ENCODE peak calls at places on chromosomes 1 and 21, in seven cellular contexts. One of them, this sample, is unnamed.

GRCh38 chr1:189821838-189822237 is 655.8 kb downstream of the BRINP3 start:
- DNase-seq in aorta: no peak
- DNase-seq in mesendoderm: no peak
- DNase-seq in GM23338: no peak
- DNase-seq in esophagus squamous epithelium: no peak
- DNase-seq in uterus: no peak
- DNase-seq in hepatocyte: no peak
- DNase-seq in this sample: no peak

GRCh38 chr1:209839875-209840491 is 12.2 kb downstream of the UTP25 start:
- DNase-seq in aorta: no peak
- DNase-seq in mesendoderm: peak; percentile 50
- DNase-seq in GM23338: no peak
- DNase-seq in esophagus squamous epithelium: no peak
- DNase-seq in uterus: no peak
- DNase-seq in hepatocyte: peak; percentile 68
- DNase-seq in this sample: peak; percentile 36

GRCh38 chr1:31381394-31382287 is 8.8 kb upstream of the FABP3 start:
- DNase-seq in aorta: no peak
- DNase-seq in mesendoderm: no peak
- DNase-seq in GM23338: no peak
- DNase-seq in esophagus squamous epithelium: no peak
- DNase-seq in uterus: no peak
- DNase-seq in hepatocyte: no peak
- DNase-seq in this sample: no peak

GRCh38 chr1:93692001-93692400 is 10.4 kb upstream of the BCAR3 start:
- DNase-seq in aorta: no peak
- DNase-seq in mesendoderm: no peak
- DNase-seq in GM23338: no peak
- DNase-seq in esophagus squamous epithelium: no peak
- DNase-seq in uterus: no peak
- DNase-seq in hepatocyte: no peak
- DNase-seq in this sample: no peak

GRCh38 chr1:84163123-84164038 is 19.3 kb downstream of the PRKACB start:
- DNase-seq in aorta: no peak
- DNase-seq in mesendoderm: no peak
- DNase-seq in GM23338: no peak
- DNase-seq in esophagus squamous epithelium: no peak
- DNase-seq in uterus: no peak
- DNase-seq in hepatocyte: no peak
- DNase-seq in this sample: no peak

GRCh38 chr1:211703812-211704566 is 28.6 kb upstream of the NEK2 start:
- DNase-seq in aorta: no peak
- DNase-seq in mesendoderm: no peak
- DNase-seq in GM23338: no peak
- DNase-seq in esophagus squamous epithelium: no peak
- DNase-seq in uterus: no peak
- DNase-seq in hepatocyte: no peak
- DNase-seq in this sample: no peak

GRCh38 chr1:209076688-209077087 is 506.8 kb upstream of the CAMK1G start:
- DNase-seq in aorta: no peak
- DNase-seq in mesendoderm: peak; percentile 70
- DNase-seq in GM23338: peak; percentile 74
- DNase-seq in esophagus squamous epithelium: no peak
- DNase-seq in uterus: no peak
- DNase-seq in hepatocyte: no peak
- DNase-seq in this sample: no peak

GRCh38 chr21:36576441-36576840 is 96.5 kb upstream of the CLDN14 start:
- DNase-seq in aorta: no peak
- DNase-seq in mesendoderm: no peak
- DNase-seq in GM23338: no peak
- DNase-seq in esophagus squamous epithelium: no peak
- DNase-seq in uterus: no peak
- DNase-seq in hepatocyte: no peak
- DNase-seq in this sample: no peak

GRCh38 chr1:41149570-41149969 is 92.5 kb downstream of the SCMH1 start:
- DNase-seq in aorta: no peak
- DNase-seq in mesendoderm: no peak
- DNase-seq in GM23338: no peak
- DNase-seq in esophagus squamous epithelium: no peak
- DNase-seq in uterus: no peak
- DNase-seq in hepatocyte: no peak
- DNase-seq in this sample: peak; percentile 64

GRCh38 chr1:6953216-6953615 is 168.0 kb downstream of the CAMTA1 start:
- DNase-seq in aorta: no peak
- DNase-seq in mesendoderm: no peak
- DNase-seq in GM23338: no peak
- DNase-seq in esophagus squamous epithelium: no peak
- DNase-seq in uterus: no peak
- DNase-seq in hepatocyte: no peak
- DNase-seq in this sample: no peak

GRCh38 chr1:177163844-177164379 is 600 bp downstream of the ASTN1 start:
- DNase-seq in aorta: no peak
- DNase-seq in mesendoderm: no peak
- DNase-seq in GM23338: peak; percentile 30
- DNase-seq in esophagus squamous epithelium: no peak
- DNase-seq in uterus: no peak
- DNase-seq in hepatocyte: no peak
- DNase-seq in this sample: no peak

GRCh38 chr1:74780600-74780999 is 47.6 kb downstream of the TYW3 start:
- DNase-seq in aorta: no peak
- DNase-seq in mesendoderm: peak; percentile 12
- DNase-seq in GM23338: peak; percentile 61
- DNase-seq in esophagus squamous epithelium: no peak
- DNase-seq in uterus: no peak
- DNase-seq in hepatocyte: no peak
- DNase-seq in this sample: no peak

GRCh38 chr1:11682287-11682771 is 1.4 kb upstream of the MAD2L2 start:
- DNase-seq in aorta: no peak
- DNase-seq in mesendoderm: peak; percentile 66
- DNase-seq in GM23338: peak; percentile 96
- DNase-seq in esophagus squamous epithelium: no peak
- DNase-seq in uterus: no peak
- DNase-seq in hepatocyte: no peak
- DNase-seq in this sample: no peak

GRCh38 chr1:229756666-229757065 is 130.6 kb downstream of the URB2 start:
- DNase-seq in aorta: no peak
- DNase-seq in mesendoderm: peak; percentile 10
- DNase-seq in GM23338: no peak
- DNase-seq in esophagus squamous epithelium: no peak
- DNase-seq in uterus: no peak
- DNase-seq in hepatocyte: no peak
- DNase-seq in this sample: no peak

GRCh38 chr1:2968471-2968881 is 52.8 kb upstream of the ACTRT2 start:
- DNase-seq in aorta: peak; percentile 55
- DNase-seq in mesendoderm: no peak
- DNase-seq in GM23338: peak; percentile 9
- DNase-seq in esophagus squamous epithelium: no peak
- DNase-seq in uterus: no peak
- DNase-seq in hepatocyte: no peak
- DNase-seq in this sample: peak; percentile 18

GRCh38 chr1:205662135-205662725 is 18.1 kb downstream of the SLC45A3 start:
- DNase-seq in aorta: peak; percentile 53
- DNase-seq in mesendoderm: no peak
- DNase-seq in GM23338: no peak
- DNase-seq in esophagus squamous epithelium: no peak
- DNase-seq in uterus: no peak
- DNase-seq in hepatocyte: no peak
- DNase-seq in this sample: no peak

GRCh38 chr1:234969011-234969441 is 159.6 kb downstream of the TOMM20 start:
- DNase-seq in aorta: no peak
- DNase-seq in mesendoderm: no peak
- DNase-seq in GM23338: no peak
- DNase-seq in esophagus squamous epithelium: no peak
- DNase-seq in uterus: no peak
- DNase-seq in hepatocyte: no peak
- DNase-seq in this sample: no peak

GRCh38 chr1:61125263-61125662 is 42.9 kb downstream of the NFIA start:
- DNase-seq in aorta: no peak
- DNase-seq in mesendoderm: no peak
- DNase-seq in GM23338: no peak
- DNase-seq in esophagus squamous epithelium: no peak
- DNase-seq in uterus: no peak
- DNase-seq in hepatocyte: no peak
- DNase-seq in this sample: no peak

GRCh38 chr1:54404939-54405880 is 984 bp downstream of the SSBP3 start:
- DNase-seq in aorta: no peak
- DNase-seq in mesendoderm: no peak
- DNase-seq in GM23338: peak; percentile 69
- DNase-seq in esophagus squamous epithelium: no peak
- DNase-seq in uterus: no peak
- DNase-seq in hepatocyte: peak; percentile 55
- DNase-seq in this sample: no peak

GRCh38 chr1:15384301-15384901 is 25.3 kb upstream of the EFHD2 start:
- DNase-seq in aorta: no peak
- DNase-seq in mesendoderm: peak; percentile 64
- DNase-seq in GM23338: peak; percentile 90
- DNase-seq in esophagus squamous epithelium: no peak
- DNase-seq in uterus: no peak
- DNase-seq in hepatocyte: no peak
- DNase-seq in this sample: no peak

GRCh38 chr1:234919061-234919755 is 209.4 kb downstream of the TOMM20 start:
- DNase-seq in aorta: peak; percentile 78
- DNase-seq in mesendoderm: no peak
- DNase-seq in GM23338: no peak
- DNase-seq in esophagus squamous epithelium: no peak
- DNase-seq in uterus: peak; percentile 58
- DNase-seq in hepatocyte: no peak
- DNase-seq in this sample: no peak

GRCh38 chr1:46173361-46173856 is 1.5 kb upstream of the TSPAN1 start:
- DNase-seq in aorta: peak; percentile 57
- DNase-seq in mesendoderm: peak; percentile 75
- DNase-seq in GM23338: peak; percentile 56
- DNase-seq in esophagus squamous epithelium: no peak
- DNase-seq in uterus: no peak
- DNase-seq in hepatocyte: peak; percentile 54
- DNase-seq in this sample: no peak

GRCh38 chr1:28580706-28581530 is 11.1 kb upstream of the RAB42 start:
- DNase-seq in aorta: no peak
- DNase-seq in mesendoderm: peak; percentile 75
- DNase-seq in GM23338: peak; percentile 34
- DNase-seq in esophagus squamous epithelium: no peak
- DNase-seq in uterus: no peak
- DNase-seq in hepatocyte: peak; percentile 50
- DNase-seq in this sample: peak; percentile 77

GRCh38 chr21:43721939-43722338 is 3.0 kb downstream of the PDXK start:
- DNase-seq in aorta: no peak
- DNase-seq in mesendoderm: no peak
- DNase-seq in GM23338: no peak
- DNase-seq in esophagus squamous epithelium: no peak
- DNase-seq in uterus: no peak
- DNase-seq in hepatocyte: no peak
- DNase-seq in this sample: no peak
- H3K4me1 ChIP-seq in aorta: no peaks in the 10 kb centered on the region
- H3K4me1 ChIP-seq in mesendoderm: peaks cover 2% of the 10 kb centered on the region
- H3K4me1 ChIP-seq in GM23338: peaks cover 8% of the 10 kb centered on the region
- H3K4me1 ChIP-seq in esophagus squamous epithelium: peaks cover 77% of the 10 kb centered on the region
- H3K4me1 ChIP-seq in uterus: peaks cover 22% of the 10 kb centered on the region
- H3K4me1 ChIP-seq in hepatocyte: peaks cover 22% of the 10 kb centered on the region
- H3K4me1 ChIP-seq in this sample: peaks cover 13% of the 10 kb centered on the region

DNA sequence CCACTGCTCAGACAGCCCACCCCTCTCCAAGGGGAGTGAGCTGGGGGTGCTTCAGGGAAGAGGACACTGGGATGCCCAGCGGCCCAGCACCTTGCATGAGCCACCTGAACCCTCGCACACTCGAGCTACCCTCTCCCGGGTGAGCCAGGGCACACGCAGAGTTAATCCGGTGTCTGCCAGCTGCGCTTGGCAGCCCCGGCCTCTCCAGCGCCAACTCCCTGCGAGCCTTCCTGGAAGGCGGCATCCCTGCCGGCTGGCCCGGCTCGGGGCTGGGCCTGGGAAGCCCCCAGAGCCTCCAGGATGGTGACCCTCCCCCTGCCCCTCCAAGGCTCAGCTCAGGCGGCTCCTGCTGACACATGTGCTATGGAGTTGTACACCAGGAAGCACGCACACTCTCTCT is 48.7 kb downstream of the RAP1GAP start:
- DNase-seq in aorta: no peak
- DNase-seq in mesendoderm: no peak
- DNase-seq in GM23338: no peak
- DNase-seq in esophagus squamous epithelium: no peak
- DNase-seq in uterus: no peak
- DNase-seq in hepatocyte: peak; percentile 40
- DNase-seq in this sample: no peak
- H3K27me3 ChIP-seq in aorta: no peaks in the 10 kb centered on the region
- H3K27me3 ChIP-seq in mesendoderm: no peaks in the 10 kb centered on the region
- H3K27me3 ChIP-seq in GM23338: peaks cover 11% of the 10 kb centered on the region
- H3K27me3 ChIP-seq in esophagus squamous epithelium: peaks cover 53% of the 10 kb centered on the region
- H3K27me3 ChIP-seq in uterus: no peaks in the 10 kb centered on the region
- H3K27me3 ChIP-seq in hepatocyte: no peaks in the 10 kb centered on the region
- H3K27me3 ChIP-seq in this sample: no peaks in the 10 kb centered on the region

GRCh38 chr21:15058718-15059316 is 6.0 kb downstream of the NRIP1 start:
- DNase-seq in aorta: no peak
- DNase-seq in mesendoderm: peak; percentile 85
- DNase-seq in GM23338: peak; percentile 32
- DNase-seq in esophagus squamous epithelium: no peak
- DNase-seq in uterus: no peak
- DNase-seq in hepatocyte: peak; percentile 44
- DNase-seq in this sample: peak; percentile 69

GRCh38 chr21:15057290-15057689 is 7.5 kb downstream of the NRIP1 start:
- DNase-seq in aorta: no peak
- DNase-seq in mesendoderm: peak; percentile 63
- DNase-seq in GM23338: peak; percentile 47
- DNase-seq in esophagus squamous epithelium: no peak
- DNase-seq in uterus: no peak
- DNase-seq in hepatocyte: peak; percentile 28
- DNase-seq in this sample: peak; percentile 48

GRCh38 chr21:15060776-15061175 is 4.0 kb downstream of the NRIP1 start:
- DNase-seq in aorta: no peak
- DNase-seq in mesendoderm: peak; percentile 89
- DNase-seq in GM23338: no peak
- DNase-seq in esophagus squamous epithelium: no peak
- DNase-seq in uterus: no peak
- DNase-seq in hepatocyte: no peak
- DNase-seq in this sample: no peak

GRCh38 chr21:15061284-15061683 is 3.5 kb downstream of the NRIP1 start:
- DNase-seq in aorta: no peak
- DNase-seq in mesendoderm: no peak
- DNase-seq in GM23338: no peak
- DNase-seq in esophagus squamous epithelium: no peak
- DNase-seq in uterus: no peak
- DNase-seq in hepatocyte: no peak
- DNase-seq in this sample: no peak

GRCh38 chr21:15059397-15059796 is 5.4 kb downstream of the NRIP1 start:
- DNase-seq in aorta: no peak
- DNase-seq in mesendoderm: no peak
- DNase-seq in GM23338: no peak
- DNase-seq in esophagus squamous epithelium: no peak
- DNase-seq in uterus: no peak
- DNase-seq in hepatocyte: no peak
- DNase-seq in this sample: no peak
- H3K4me1 ChIP-seq in aorta: no peaks in the 10 kb centered on the region
- H3K4me1 ChIP-seq in mesendoderm: peaks cover 18% of the 10 kb centered on the region
- H3K4me1 ChIP-seq in GM23338: peaks cover 53% of the 10 kb centered on the region
- H3K4me1 ChIP-seq in esophagus squamous epithelium: peaks cover 79% of the 10 kb centered on the region
- H3K4me1 ChIP-seq in uterus: no peaks in the 10 kb centered on the region
- H3K4me1 ChIP-seq in hepatocyte: peaks cover 61% of the 10 kb centered on the region
- H3K4me1 ChIP-seq in this sample: peaks cover 10% of the 10 kb centered on the region

DNA sequence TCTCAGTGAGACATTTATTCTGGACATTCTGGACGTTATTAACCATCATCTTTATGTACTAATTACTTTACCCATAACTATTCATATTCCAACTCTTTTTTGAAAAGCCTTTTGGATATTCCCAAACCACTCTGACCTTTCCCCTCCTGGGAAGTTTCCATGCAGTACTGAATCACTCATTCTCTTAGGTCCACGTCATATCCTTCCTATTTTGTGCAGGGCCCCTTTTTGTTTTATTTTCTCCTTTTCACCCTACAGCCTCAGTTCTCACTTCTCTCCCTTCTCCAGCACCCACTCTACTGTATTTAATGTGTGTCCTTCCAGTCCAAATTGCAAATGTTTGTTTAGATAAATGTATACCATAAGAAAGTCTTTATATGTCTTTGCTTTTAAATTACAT is 16.4 kb upstream of the ATP1A1 start:
- DNase-seq in aorta: no peak
- DNase-seq in mesendoderm: no peak
- DNase-seq in GM23338: no peak
- DNase-seq in esophagus squamous epithelium: no peak
- DNase-seq in uterus: no peak
- DNase-seq in hepatocyte: no peak
- DNase-seq in this sample: no peak
- H3K27me3 ChIP-seq in aorta: no peaks in the 10 kb centered on the region
- H3K27me3 ChIP-seq in mesendoderm: no peaks in the 10 kb centered on the region
- H3K27me3 ChIP-seq in GM23338: no peaks in the 10 kb centered on the region
- H3K27me3 ChIP-seq in esophagus squamous epithelium: no peaks in the 10 kb centered on the region
- H3K27me3 ChIP-seq in uterus: no peaks in the 10 kb centered on the region
- H3K27me3 ChIP-seq in hepatocyte: no peaks in the 10 kb centered on the region
- H3K27me3 ChIP-seq in this sample: no peaks in the 10 kb centered on the region